ENCODE peak calls at places on chromosomes 2 and 18, in six cellular contexts. K is HCT116, R is lower lobe of right lung, Z is ovary, T is cardiac muscle cell, D is sigmoid colon. E is an unnamed sample.

GRCh38 chr2:189234991-189235390 is 55.4 kb upstream of the COL5A2 start:
- DNase-seq in K (no peak), R (no peak), Z (no peak), T (peak; percentile 14), D (no peak), E (no peak)

GRCh38 chr18:22143347-22144340 is 25.7 kb upstream of the GATA6 start:
- DNase-seq in K (no peak), R (no peak), Z (no peak), T (no peak), D (no peak), E (no peak)

GRCh38 chr2:114769110-114769509 is 326.7 kb downstream of the DPP10 start:
- DNase-seq in K (no peak), R (no peak), Z (no peak), T (no peak), D (no peak), E (no peak)

GRCh38 chr2:134671498-134671897 is 47.3 kb downstream of the TMEM163 start:
- DNase-seq in K (no peak), R (no peak), Z (no peak), T (no peak), D (no peak), E (no peak)

GRCh38 chr2:152620985-152621384 is 96.3 kb downstream of the PRPF40A start:
- DNase-seq in K (no peak), R (no peak), Z (no peak), T (no peak), D (no peak), E (no peak)

GRCh38 chr18:70464343-70465114 is 175.7 kb downstream of the SOCS6 start:
- DNase-seq in K (peak; percentile 56), R (peak; percentile 82), Z (peak; percentile 53), T (peak; percentile 78), D (peak; percentile 84), E (peak; percentile 71)

GRCh38 chr18:27735117-27735516 is 441.8 kb downstream of the CDH2 start:
- DNase-seq in K (no peak), R (no peak), Z (no peak), T (no peak), D (no peak), E (no peak)

GRCh38 chr2:60614319-60614718 is 60.9 kb upstream of the BCL11A start:
- DNase-seq in K (no peak), R (no peak), Z (no peak), T (no peak), D (no peak), E (no peak)

GRCh38 chr2:127047716-127048617 is 59.0 kb downstream of the BIN1 start:
- DNase-seq in K (no peak), R (peak; percentile 43), Z (peak; percentile 15), T (no peak), D (peak; percentile 61), E (peak; percentile 69)

GRCh38 chr2:240990726-240991377 is 7.6 kb upstream of the SNED1 start:
- DNase-seq in K (no peak), R (peak; percentile 47), Z (peak; percentile 17), T (no peak), D (peak; percentile 63), E (peak; percentile 62)

GRCh38 chr2:63023444-63023843 is 27.2 kb upstream of the OTX1 start:
- DNase-seq in K (peak; percentile 54), R (no peak), Z (no peak), T (peak; percentile 57), D (no peak), E (no peak)

GRCh38 chr2:68925298-68925885 is 27.3 kb downstream of the GKN2 start:
- DNase-seq in K (peak; percentile 48), R (no peak), Z (no peak), T (peak; percentile 66), D (no peak), E (no peak)

GRCh38 chr2:144382848-144383247 is 137.1 kb downstream of the ZEB2 start:
- DNase-seq in K (no peak), R (no peak), Z (no peak), T (no peak), D (no peak), E (no peak)

GRCh38 chr2:74436111-74436803 is 5.5 kb downstream of the RTKN start:
- DNase-seq in K (no peak), R (no peak), Z (no peak), T (no peak), D (no peak), E (no peak)

GRCh38 chr2:41782306-41783158 is 265.3 kb upstream of the PKDCC start:
- DNase-seq in K (peak; percentile 24), R (no peak), Z (peak; percentile 26), T (peak; percentile 54), D (no peak), E (no peak)

GRCh38 chr18:5963267-5963666 is 67.9 kb upstream of the TMEM200C start:
- DNase-seq in K (no peak), R (no peak), Z (no peak), T (no peak), D (no peak), E (no peak)

GRCh38 chr2:4354164-4354563 is 650.8 kb downstream of the DCDC2C start:
- DNase-seq in K (no peak), R (no peak), Z (no peak), T (no peak), D (no peak), E (no peak)

GRCh38 chr2:4358855-4359254 is 655.5 kb downstream of the DCDC2C start:
- DNase-seq in K (no peak), R (no peak), Z (no peak), T (no peak), D (no peak), E (no peak)

GRCh38 chr2:4353668-4354067 is 650.3 kb downstream of the DCDC2C start:
- DNase-seq in K (no peak), R (no peak), Z (no peak), T (no peak), D (no peak), E (no peak)

GRCh38 chr2:4354678-4355077 is 651.3 kb downstream of the DCDC2C start:
- DNase-seq in K (no peak), R (no peak), Z (no peak), T (no peak), D (no peak), E (peak; percentile 14)
- TF ChIP-seq CTCF in K (peak; percentile 35), R (peak; percentile 37), Z (no peak), T (peak; percentile 4), D (no peak), E (peak; percentile 18)

GRCh38 chr2:54466880-54467279 is 10.8 kb downstream of the SPTBN1 start:
- DNase-seq in K (no peak), R (no peak), Z (no peak), T (peak; percentile 62), D (peak; percentile 83), E (no peak)
- H3K4me3 ChIP-seq in K (no peak overlapping the region), R (no peak overlapping the region), Z (no peak overlapping the region), T (no peak overlapping the region), D (peak overlapping the region; percentile 0), E (no peak overlapping the region)

DNA sequence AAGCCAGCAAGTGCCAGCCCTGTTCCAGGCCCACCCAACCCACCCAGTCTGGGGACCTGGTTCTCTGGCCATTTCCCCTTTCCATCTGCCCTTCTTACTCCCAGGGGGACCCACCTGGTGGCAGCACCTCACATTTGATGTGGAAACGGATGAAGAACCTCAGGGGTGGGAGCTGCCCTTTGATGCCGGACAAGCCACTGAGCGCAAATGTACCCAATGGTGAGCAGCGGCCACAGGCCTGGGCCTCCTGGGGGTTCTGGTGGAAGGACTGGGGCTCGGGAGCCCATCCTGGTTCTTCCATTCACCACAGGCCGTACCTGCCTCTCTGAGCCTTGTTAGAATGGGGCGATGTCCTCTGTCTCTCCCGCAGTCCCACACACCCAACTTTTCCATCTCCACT is 84.7 kb downstream of the EPAS1 start:
- DNase-seq in K (no peak), R (no peak), Z (no peak), T (no peak), D (no peak), E (no peak)
- H3K36me3 ChIP-seq in K (no peaks in the 10 kb centered on the region), R (peaks cover 100% of the 10 kb centered on the region), Z (no peaks in the 10 kb centered on the region), T (no peaks in the 10 kb centered on the region), D (no peaks in the 10 kb centered on the region), E (peaks cover 90% of the 10 kb centered on the region)

GRCh38 chr2:226800941-226801784 is 1.5 kb upstream of the IRS1 start:
- DNase-seq in K (no peak), R (peak; percentile 84), Z (peak; percentile 95), T (peak; percentile 86), D (peak; percentile 93), E (peak; percentile 94)

GRCh38 chr2:226798422-226799210 is 1.0 kb downstream of the IRS1 start:
- DNase-seq in K (no peak), R (peak; percentile 62), Z (peak; percentile 70), T (peak; percentile 55), D (no peak), E (peak; percentile 67)

GRCh38 chr2:226797989-226798421 is 1.6 kb downstream of the IRS1 start:
- DNase-seq in K (no peak), R (peak; percentile 45), Z (peak; percentile 52), T (no peak), D (peak; percentile 73), E (no peak)

GRCh38 chr2:226799211-226799975 is at the start of gene IRS1:
- DNase-seq in K (peak; percentile 32), R (peak; percentile 73), Z (peak; percentile 87), T (peak; percentile 92), D (peak; percentile 91), E (peak; percentile 70)

GRCh38 chr2:226799976-226800940 is 638 bp upstream of the IRS1 start:
- DNase-seq in K (no peak), R (peak; percentile 57), Z (peak; percentile 86), T (no peak), D (peak; percentile 71), E (no peak)
- TF ChIP-seq CTCF in K (peak; percentile 29), R (peak; percentile 24), Z (no peak), T (no peak), D (no peak), E (no peak)

DNA sequence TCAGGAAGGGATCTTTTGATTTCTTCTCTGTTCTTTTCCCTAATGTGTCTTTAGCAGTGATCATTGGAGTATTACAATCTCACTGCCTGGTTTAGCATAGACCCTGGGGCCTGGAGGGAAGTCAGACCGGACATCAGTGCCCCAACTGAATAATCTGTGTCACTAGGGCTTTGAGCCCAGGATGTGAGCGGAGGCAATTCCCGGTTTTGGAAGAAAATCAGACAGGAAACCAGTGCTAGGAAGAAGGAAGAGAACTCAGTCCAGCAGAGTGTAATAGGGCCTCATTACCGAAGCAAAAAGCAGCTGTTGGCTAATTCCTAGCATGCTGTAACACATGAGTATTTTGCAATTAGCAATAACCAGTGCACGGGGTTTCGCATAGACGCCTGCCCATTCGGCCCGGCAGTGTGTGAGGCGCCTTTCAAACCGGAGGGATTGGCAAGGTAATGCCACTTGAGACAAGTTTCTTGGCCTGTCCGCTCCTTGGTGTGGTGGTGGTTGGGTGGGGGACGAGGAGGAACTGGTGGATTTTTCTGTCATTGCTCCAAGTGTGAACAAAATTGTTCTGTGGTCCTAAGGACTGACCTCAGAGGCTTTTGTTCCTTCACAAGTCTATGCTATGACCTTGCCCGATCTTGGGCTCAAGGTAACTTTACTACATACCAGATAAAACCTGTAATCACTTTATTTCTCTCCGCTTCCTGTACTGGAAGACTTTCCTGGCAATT is 2.8 kb downstream of the FOSL2 start:
- DNase-seq in K (no peak), R (peak; percentile 78), Z (peak; percentile 72), T (peak; percentile 89), D (peak; percentile 91), E (peak; percentile 47)
- H3K4me3 ChIP-seq in K (no peak overlapping the region), R (peak overlapping the region; percentile 95), Z (peak overlapping the region; percentile 85), T (no peak overlapping the region), D (peak overlapping the region; percentile 98), E (peak overlapping the region; percentile 71)